ENCODE peak calls at places on chromosomes 5 and 9, in six cellular contexts. One of them, this sample, is unnamed.

GRCh38 chr5:144183254-144183889 is 12.7 kb downstream of the KCTD16 start:
- DNase-seq in neural crest cell: no peak
- DNase-seq in adrenal gland: no peak
- DNase-seq in K562: peak
- DNase-seq in omental fat pad: no peak
- DNase-seq in Calu3: no peak
- DNase-seq in this sample: peak

GRCh38 chr5:97229196-97229595 is 46.1 kb upstream of the RIOK2 start:
- DNase-seq in K562: no peak
- DNase-seq in Calu3: peak
- DNase-seq in adrenal gland: no peak
- DNase-seq in omental fat pad: no peak
- DNase-seq in neural crest cell: no peak
- DNase-seq in this sample: no peak

GRCh38 chr9:27528278-27528885 is 1.2 kb downstream of the MOB3B start:
- DNase-seq in K562: peak
- DNase-seq in omental fat pad: peak
- DNase-seq in adrenal gland: peak
- DNase-seq in Calu3: peak
- DNase-seq in neural crest cell: peak
- DNase-seq in this sample: peak

GRCh38 chr9:129569506-129570449 is 51.1 kb downstream of the C9orf50 start:
- DNase-seq in Calu3: peak
- DNase-seq in adrenal gland: no peak
- DNase-seq in neural crest cell: no peak
- DNase-seq in K562: peak
- DNase-seq in omental fat pad: no peak
- DNase-seq in this sample: peak

GRCh38 chr5:33313150-33313549 is 127.6 kb upstream of the TARS1 start:
- DNase-seq in neural crest cell: no peak
- DNase-seq in K562: peak
- DNase-seq in adrenal gland: no peak
- DNase-seq in Calu3: peak
- DNase-seq in omental fat pad: no peak
- DNase-seq in this sample: peak

GRCh38 chr9:92715488-92716231 is 45.7 kb upstream of the IPPK start:
- DNase-seq in neural crest cell: no peak
- DNase-seq in omental fat pad: no peak
- DNase-seq in Calu3: no peak
- DNase-seq in K562: peak
- DNase-seq in adrenal gland: peak
- DNase-seq in this sample: peak

GRCh38 chr5:138574744-138575193 is 432 bp downstream of the HSPA9 start:
- DNase-seq in adrenal gland: no peak
- DNase-seq in K562: no peak
- DNase-seq in neural crest cell: no peak
- DNase-seq in omental fat pad: no peak
- DNase-seq in Calu3: no peak
- DNase-seq in this sample: no peak

GRCh38 chr5:74903165-74903787 is 37.1 kb upstream of the FAM169A start:
- DNase-seq in omental fat pad: no peak
- DNase-seq in adrenal gland: peak
- DNase-seq in K562: peak
- DNase-seq in neural crest cell: peak
- DNase-seq in Calu3: peak
- DNase-seq in this sample: no peak

GRCh38 chr5:35780236-35780635 is 76.5 kb upstream of the IL7R start:
- DNase-seq in adrenal gland: no peak
- DNase-seq in omental fat pad: no peak
- DNase-seq in K562: no peak
- DNase-seq in neural crest cell: no peak
- DNase-seq in Calu3: no peak
- DNase-seq in this sample: no peak

GRCh38 chr9:129994947-129995346 is 48.0 kb downstream of the FNBP1 start:
- DNase-seq in neural crest cell: no peak
- DNase-seq in Calu3: no peak
- DNase-seq in K562: no peak
- DNase-seq in adrenal gland: peak
- DNase-seq in omental fat pad: no peak
- DNase-seq in this sample: no peak

GRCh38 chr5:38921174-38921573 is 75.4 kb downstream of the OSMR start:
- DNase-seq in neural crest cell: no peak
- DNase-seq in omental fat pad: no peak
- DNase-seq in adrenal gland: no peak
- DNase-seq in Calu3: no peak
- DNase-seq in K562: peak
- DNase-seq in this sample: no peak

GRCh38 chr5:140295414-140295813 is 7.5 kb downstream of the PFDN1 start:
- DNase-seq in K562: peak
- DNase-seq in omental fat pad: peak
- DNase-seq in neural crest cell: no peak
- DNase-seq in adrenal gland: peak
- DNase-seq in Calu3: peak
- DNase-seq in this sample: peak

GRCh38 chr9:107536462-107536861 is 46.9 kb upstream of the KLF4 start:
- DNase-seq in omental fat pad: no peak
- DNase-seq in adrenal gland: no peak
- DNase-seq in neural crest cell: no peak
- DNase-seq in Calu3: no peak
- DNase-seq in K562: no peak
- DNase-seq in this sample: no peak

GRCh38 chr9:107540167-107540566 is 50.6 kb upstream of the KLF4 start:
- DNase-seq in omental fat pad: no peak
- DNase-seq in adrenal gland: no peak
- DNase-seq in K562: no peak
- DNase-seq in neural crest cell: no peak
- DNase-seq in Calu3: no peak
- DNase-seq in this sample: peak

GRCh38 chr9:107542401-107542800 is 52.8 kb upstream of the KLF4 start:
- DNase-seq in K562: no peak
- DNase-seq in adrenal gland: no peak
- DNase-seq in omental fat pad: no peak
- DNase-seq in Calu3: no peak
- DNase-seq in neural crest cell: no peak
- DNase-seq in this sample: peak

GRCh38 chr9:107541523-107541922 is 52.0 kb upstream of the KLF4 start:
- DNase-seq in omental fat pad: no peak
- DNase-seq in adrenal gland: no peak
- DNase-seq in K562: no peak
- DNase-seq in neural crest cell: no peak
- DNase-seq in Calu3: no peak
- DNase-seq in this sample: no peak

DNA sequence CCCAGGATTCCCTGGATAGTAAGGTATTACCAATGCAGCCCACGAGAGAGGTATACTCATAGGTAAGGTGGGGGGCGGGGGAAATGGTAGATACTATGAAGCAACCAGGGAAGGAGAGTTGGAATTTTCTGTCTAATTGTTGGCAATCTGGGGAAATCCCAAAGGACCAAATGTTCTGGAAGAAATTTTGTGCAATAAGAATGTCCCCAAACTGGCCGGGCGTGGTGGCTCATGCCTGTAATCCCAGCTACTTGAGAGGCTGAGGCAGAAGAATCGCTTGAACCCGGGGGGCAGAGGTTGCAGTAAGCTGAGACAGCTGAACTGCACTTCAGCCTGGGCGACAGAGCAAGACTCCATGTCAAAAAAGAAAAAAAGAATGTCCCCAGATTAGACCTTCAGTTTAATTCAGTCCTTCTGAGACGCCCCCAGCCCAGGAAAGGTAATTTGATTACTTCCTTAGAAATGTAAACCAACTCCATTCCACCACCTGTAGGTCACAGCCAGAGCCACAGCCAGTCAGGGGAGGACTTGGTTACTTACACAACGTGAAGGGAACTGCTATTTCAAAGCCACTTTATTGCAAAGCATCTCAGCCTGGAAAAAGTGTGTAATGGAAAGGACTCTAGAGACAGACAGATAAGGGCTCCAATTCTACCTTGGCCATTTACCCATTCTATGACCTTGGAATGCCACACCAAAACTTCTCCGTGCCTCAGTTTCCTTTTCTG is 50.0 kb upstream of the KLF4 start:
- DNase-seq in neural crest cell: no peak
- DNase-seq in Calu3: no peak
- DNase-seq in adrenal gland: no peak
- DNase-seq in K562: no peak
- DNase-seq in omental fat pad: no peak
- DNase-seq in this sample: no peak
- TF ChIP-seq CTCF in neural crest cell: no peak
- TF ChIP-seq CTCF in Calu3: no peak
- TF ChIP-seq CTCF in adrenal gland: no peak
- TF ChIP-seq CTCF in K562: no peak
- TF ChIP-seq CTCF in omental fat pad: no peak
- TF ChIP-seq CTCF in this sample: no peak

GRCh38 chr5:42059778-42060464 is 134.8 kb downstream of the FBXO4 start:
- DNase-seq in omental fat pad: no peak
- DNase-seq in Calu3: no peak
- DNase-seq in K562: no peak
- DNase-seq in neural crest cell: no peak
- DNase-seq in adrenal gland: no peak
- DNase-seq in this sample: no peak

GRCh38 chr5:42059291-42059690 is 134.2 kb downstream of the FBXO4 start:
- DNase-seq in Calu3: no peak
- DNase-seq in omental fat pad: no peak
- DNase-seq in neural crest cell: no peak
- DNase-seq in K562: no peak
- DNase-seq in adrenal gland: no peak
- DNase-seq in this sample: no peak

GRCh38 chr5:42057254-42057690 is 132.2 kb downstream of the FBXO4 start:
- DNase-seq in adrenal gland: peak
- DNase-seq in neural crest cell: peak
- DNase-seq in omental fat pad: no peak
- DNase-seq in Calu3: peak
- DNase-seq in K562: peak
- DNase-seq in this sample: peak
- TF ChIP-seq CTCF in adrenal gland: peak
- TF ChIP-seq CTCF in neural crest cell: peak
- TF ChIP-seq CTCF in omental fat pad: no peak
- TF ChIP-seq CTCF in Calu3: peak
- TF ChIP-seq CTCF in K562: peak
- TF ChIP-seq CTCF in this sample: peak

GRCh38 chr9:127865645-127866464 is 11.4 kb upstream of the ENG start:
- DNase-seq in neural crest cell: no peak
- DNase-seq in adrenal gland: no peak
- DNase-seq in Calu3: no peak
- DNase-seq in K562: no peak
- DNase-seq in omental fat pad: no peak
- DNase-seq in this sample: no peak
- TF ChIP-seq CTCF in neural crest cell: no peak
- TF ChIP-seq CTCF in adrenal gland: no peak
- TF ChIP-seq CTCF in Calu3: no peak
- TF ChIP-seq CTCF in K562: no peak
- TF ChIP-seq CTCF in omental fat pad: no peak
- TF ChIP-seq CTCF in this sample: no peak

GRCh38 chr9:128102861-128103588 is 24.5 kb downstream of the PTGES2 start:
- DNase-seq in neural crest cell: no peak
- DNase-seq in adrenal gland: peak
- DNase-seq in K562: no peak
- DNase-seq in omental fat pad: no peak
- DNase-seq in Calu3: no peak
- DNase-seq in this sample: no peak

GRCh38 chr9:128101690-128102089 is 25.8 kb downstream of the PTGES2 start:
- DNase-seq in omental fat pad: no peak
- DNase-seq in neural crest cell: no peak
- DNase-seq in Calu3: no peak
- DNase-seq in adrenal gland: no peak
- DNase-seq in K562: no peak
- DNase-seq in this sample: no peak

GRCh38 chr9:128102196-128102595 is 25.3 kb downstream of the PTGES2 start:
- DNase-seq in omental fat pad: no peak
- DNase-seq in adrenal gland: no peak
- DNase-seq in neural crest cell: no peak
- DNase-seq in K562: no peak
- DNase-seq in Calu3: no peak
- DNase-seq in this sample: no peak

GRCh38 chr9:128104171-128104618 is 23.3 kb downstream of the PTGES2 start:
- DNase-seq in neural crest cell: no peak
- DNase-seq in K562: no peak
- DNase-seq in Calu3: no peak
- DNase-seq in omental fat pad: no peak
- DNase-seq in adrenal gland: peak
- DNase-seq in this sample: no peak

DNA sequence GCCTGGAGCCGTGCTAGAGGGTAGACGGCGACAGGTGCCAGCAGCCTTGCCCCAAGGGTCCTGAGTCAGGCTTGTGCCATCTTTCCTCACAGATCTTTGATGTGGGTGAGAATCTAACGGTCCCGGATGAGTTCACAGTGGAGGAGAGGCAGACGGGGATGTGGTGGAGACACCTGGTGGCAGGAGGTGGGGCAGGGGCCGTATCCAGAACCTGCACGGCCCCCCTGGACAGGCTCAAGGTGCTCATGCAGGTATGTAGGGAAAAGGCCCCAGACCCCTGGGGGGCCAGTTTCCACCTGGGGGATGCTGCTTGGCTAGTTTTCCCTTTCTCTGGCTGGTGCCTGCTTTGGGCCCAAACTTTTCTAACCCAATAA is 24.0 kb downstream of the PTGES2 start:
- DNase-seq in K562: no peak
- DNase-seq in neural crest cell: no peak
- DNase-seq in adrenal gland: no peak
- DNase-seq in Calu3: no peak
- DNase-seq in omental fat pad: no peak
- DNase-seq in this sample: no peak
- TF ChIP-seq CTCF in K562: peak
- TF ChIP-seq CTCF in neural crest cell: peak
- TF ChIP-seq CTCF in adrenal gland: no peak
- TF ChIP-seq CTCF in Calu3: no peak
- TF ChIP-seq CTCF in omental fat pad: no peak
- TF ChIP-seq CTCF in this sample: no peak

This sample was measured in fibroblast of lung.